ENCODE peak calls at places on chromosomes 6 and 20, in five cellular contexts. B, N, Z, I and D are unnamed samples.

GRCh38 chr6:2863901-2864300 is 22.2 kb upstream of the SERPINB1 start:
- DNase-seq in B (no peak), N (no peak), Z (no peak), I (no peak), D (no peak)

GRCh38 chr20:39108746-39109145 is 146.6 kb downstream of the DHX35 start:
- DNase-seq in B (no peak), N (no peak), Z (peak), I (no peak), D (peak)

GRCh38 chr20:2224246-2224645 is 71.6 kb upstream of the TGM3 start:
- DNase-seq in B (no peak), N (no peak), Z (no peak), I (no peak), D (no peak)

GRCh38 chr20:57653546-57653900 is 33.3 kb upstream of the ZBP1 start:
- DNase-seq in B (no peak), N (no peak), Z (no peak), I (no peak), D (no peak)

GRCh38 chr6:7813704-7814103 is 87.8 kb downstream of the BMP6 start:
- DNase-seq in B (peak), N (no peak), Z (no peak), I (peak), D (no peak)

GRCh38 chr6:46954819-46955520 is 33.2 kb upstream of the ADGRF5 start:
- DNase-seq in B (no peak), N (no peak), Z (no peak), I (no peak), D (peak)

GRCh38 chr6:45902984-45903383 is 112.7 kb downstream of the CLIC5 start:
- DNase-seq in B (no peak), N (no peak), Z (no peak), I (no peak), D (no peak)

GRCh38 chr20:36092424-36093024 is 62.0 kb upstream of the EPB41L1 start:
- DNase-seq in B (peak), N (no peak), Z (no peak), I (no peak), D (peak)

GRCh38 chr6:3913077-3913957 is 64.1 kb downstream of the FAM50B start:
- DNase-seq in B (peak), N (no peak), Z (peak), I (peak), D (peak)

GRCh38 chr6:151647871-151648639 is 154.2 kb downstream of the CCDC170 start:
- DNase-seq in B (no peak), N (peak), Z (no peak), I (peak), D (peak)

GRCh38 chr6:96186516-96187195 is 170.9 kb downstream of the FUT9 start:
- DNase-seq in B (no peak), N (no peak), Z (no peak), I (no peak), D (no peak)

GRCh38 chr6:56356431-56356830 is 109.1 kb upstream of the COL21A1 start:
- DNase-seq in B (no peak), N (no peak), Z (peak), I (no peak), D (peak)

GRCh38 chr6:125534430-125535263 is 214.8 kb upstream of the HEY2 start:
- DNase-seq in B (no peak), N (no peak), Z (no peak), I (no peak), D (peak)

DNA sequence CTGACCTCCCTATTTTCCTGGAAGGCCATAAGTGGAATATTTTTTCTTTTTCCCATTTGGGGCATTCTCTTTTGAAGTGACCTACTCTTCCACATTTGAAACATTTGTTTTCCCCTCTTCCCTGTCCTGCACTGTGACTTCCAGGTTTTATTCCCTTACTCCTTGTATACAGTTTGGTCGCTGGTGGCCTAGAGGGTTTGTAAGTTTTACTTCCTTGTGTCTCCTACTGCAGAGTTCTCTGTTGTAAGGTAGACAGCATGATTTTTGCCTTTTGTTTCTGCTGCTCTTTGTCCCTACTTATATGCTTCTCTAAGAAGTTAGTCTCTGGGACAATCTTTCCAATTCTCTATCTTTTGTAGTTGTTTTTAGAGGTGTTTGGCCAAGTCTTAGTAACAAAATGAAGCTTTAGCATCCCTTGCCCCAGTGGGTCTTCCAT is 7.4 kb upstream of the ZNFX1 start:
- DNase-seq in B (no peak), N (no peak), Z (no peak), I (no peak), D (no peak)
- H3K9ac ChIP-seq in B (no peak), N (peak), Z (no peak), I (no peak), D (no peak)

GRCh38 chr20:32213870-32214269 is 6.2 kb downstream of the POFUT1 start:
- DNase-seq in B (no peak), N (no peak), Z (no peak), I (no peak), D (no peak)
- TF ChIP-seq POLR2A in B (no peak), N (no peak), Z (no peak), I (no peak), D (no peak)

GRCh38 chr6:34095136-34095505 is 50.8 kb downstream of the GRM4 start:
- DNase-seq in B (no peak), N (no peak), Z (no peak), I (no peak), D (no peak)
- H3K4me2 ChIP-seq in B (no peak), N (no peak), Z (no peak), I (no peak), D (no peak)

GRCh38 chr6:137001287-137001976 is 43.3 kb downstream of the IL20RA start:
- DNase-seq in B (no peak), N (no peak), Z (no peak), I (peak), D (peak)
- H3K9ac ChIP-seq in B (no peak), N (no peak), Z (no peak), I (peak), D (no peak)

GRCh38 chr6:27126815-27127537 is 120.5 kb upstream of the PRSS16 start:
- DNase-seq in B (peak), N (no peak), Z (peak), I (peak), D (peak)
- TF ChIP-seq POLR2A in B (peak), N (no peak), Z (peak), I (no peak), D (peak)

GRCh38 chr6:158812611-158813010 is 6.6 kb downstream of the EZR start:
- DNase-seq in B (no peak), N (no peak), Z (no peak), I (no peak), D (no peak)

GRCh38 chr6:158808442-158808833 is 10.7 kb downstream of the EZR start:
- DNase-seq in B (no peak), N (no peak), Z (no peak), I (no peak), D (no peak)

GRCh38 chr6:158808918-158809678 is 10.1 kb downstream of the EZR start:
- DNase-seq in B (no peak), N (no peak), Z (no peak), I (no peak), D (no peak)

GRCh38 chr6:158813032-158813431 is 6.1 kb downstream of the EZR start:
- DNase-seq in B (no peak), N (no peak), Z (no peak), I (no peak), D (no peak)

DNA sequence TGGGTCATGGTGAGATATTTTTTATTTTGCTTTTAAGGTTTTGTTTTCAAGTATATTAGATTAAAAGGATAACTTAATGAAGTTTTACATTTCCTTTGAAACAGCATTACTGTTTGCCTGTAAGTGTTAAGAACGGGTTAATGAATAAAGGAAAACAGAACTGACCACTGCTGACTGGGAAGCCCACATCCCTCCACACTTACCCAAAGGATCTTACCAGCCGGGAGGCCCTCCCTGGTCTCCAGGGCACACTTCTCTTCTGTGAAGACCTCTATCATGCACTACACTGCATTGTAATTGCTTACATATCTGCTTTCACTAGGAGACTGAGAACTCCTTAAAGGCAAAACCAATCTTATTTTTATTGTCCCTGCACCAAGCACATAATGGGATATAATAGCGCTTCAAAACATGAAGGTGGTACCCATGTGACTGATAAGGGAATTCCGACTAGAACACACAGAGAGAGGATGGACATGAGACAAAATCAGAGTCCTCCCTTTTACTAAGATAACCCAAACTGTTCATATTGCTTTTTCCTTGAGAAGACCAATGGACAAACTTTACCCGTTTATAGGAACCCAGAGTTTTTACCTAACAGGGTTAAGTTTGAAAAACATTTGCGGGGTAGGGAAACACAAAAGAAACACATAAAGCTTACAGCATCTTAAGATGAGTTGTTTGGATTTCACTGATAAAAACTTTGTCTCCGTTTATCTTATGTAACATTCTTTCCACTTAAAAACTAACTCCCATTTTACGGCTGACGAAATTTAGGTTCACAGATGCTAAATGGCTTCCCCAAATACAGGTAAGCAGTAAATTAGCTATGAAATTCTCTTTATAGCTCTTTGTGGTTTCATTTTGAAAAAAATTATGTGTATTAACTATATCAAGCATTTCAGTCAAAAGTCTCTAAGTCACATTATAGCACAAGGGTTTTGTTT is 8.7 kb downstream of the EZR start:
- DNase-seq in B (no peak), N (no peak), Z (no peak), I (no peak), D (no peak)
- H3K4me2 ChIP-seq in B (no peak), N (peak), Z (peak), I (peak), D (no peak)

DNA sequence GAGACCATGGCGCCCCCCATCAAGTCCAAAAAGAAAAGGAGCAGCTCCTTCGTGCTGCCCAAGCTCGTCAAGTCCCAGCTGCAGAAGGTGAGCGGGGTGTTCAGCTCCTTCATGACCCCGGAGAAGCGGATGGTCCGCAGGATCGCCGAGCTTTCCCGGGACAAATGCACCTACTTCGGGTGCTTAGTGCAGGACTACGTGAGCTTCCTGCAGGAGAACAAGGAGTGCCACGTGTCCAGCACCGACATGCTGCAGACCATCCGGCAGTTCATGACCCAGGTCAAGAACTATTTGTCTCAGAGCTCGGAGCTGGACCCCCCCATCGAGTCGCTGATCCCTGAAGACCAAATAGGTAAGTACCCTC is 41.7 kb upstream of the NAA20 start:
- DNase-seq in B (no peak), N (no peak), Z (peak), I (no peak), D (no peak)
- H3K9ac ChIP-seq in B (no peak), N (no peak), Z (peak), I (no peak), D (peak)

GRCh38 chr6:69866351-69867074 is at the start of gene COL19A1:
- DNase-seq in B (no peak), N (no peak), Z (no peak), I (no peak), D (peak)
- TF ChIP-seq POLR2A in B (no peak), N (no peak), Z (no peak), I (no peak), D (no peak)

DNA sequence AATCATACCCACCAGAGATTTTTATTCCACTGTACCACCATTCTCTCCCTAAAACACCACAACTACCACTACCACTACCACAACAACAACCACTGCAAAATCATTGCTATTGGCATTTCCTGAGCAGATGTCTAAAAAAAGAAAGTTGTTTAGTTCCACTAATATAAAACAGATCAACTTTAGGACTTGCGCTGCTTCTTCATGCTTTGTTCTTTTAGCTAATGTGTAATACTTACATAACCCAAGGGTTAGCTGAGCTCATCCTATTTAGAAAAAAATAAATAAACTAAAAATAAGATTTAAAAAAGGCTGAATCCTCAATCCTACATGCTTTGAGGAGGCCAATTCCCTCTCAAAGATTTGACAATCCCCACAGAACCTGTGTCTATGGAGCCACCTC is 11.4 kb downstream of the IYD start:
- DNase-seq in B (no peak), N (no peak), Z (no peak), I (no peak), D (no peak)
- H3K4me2 ChIP-seq in B (no peak), N (no peak), Z (no peak), I (no peak), D (no peak)